ENCODE peak calls at places on chromosomes 11 and 22, in five cellular contexts. O, F, K, Q and G are unnamed samples.

GRCh38 chr22:28989484-28989883 is 72.1 kb downstream of the C22orf31 start:
- DNase-seq in O (no peak), F (no peak), K (no peak), Q (no peak), G (no peak)

GRCh38 chr11:102622258-102622657 is 2.9 kb downstream of the MMP20 start:
- DNase-seq in O (no peak), F (no peak), K (no peak), Q (no peak), G (no peak)

GRCh38 chr11:116605543-116605942 is 167.2 kb downstream of the BUD13 start:
- DNase-seq in O (no peak), F (peak; percentile 60), K (peak; percentile 69), Q (no peak), G (peak; percentile 89)

GRCh38 chr11:27592111-27592780 is 85.7 kb upstream of the LIN7C start:
- DNase-seq in O (no peak), F (no peak), K (no peak), Q (no peak), G (peak; percentile 48)

GRCh38 chr11:126543691-126544090 is 188.2 kb downstream of the ST3GAL4 start:
- DNase-seq in O (no peak), F (no peak), K (no peak), Q (no peak), G (no peak)

GRCh38 chr11:47430524-47430923 is 4.3 kb upstream of the PSMC3 start:
- DNase-seq in O (no peak), F (no peak), K (no peak), Q (no peak), G (no peak)

GRCh38 chr11:69674267-69674885 is 777 bp downstream of the LTO1 start:
- DNase-seq in O (peak; percentile 86), F (no peak), K (no peak), Q (no peak), G (peak; percentile 76)

GRCh38 chr11:35846874-35847273 is 97.0 kb upstream of the LDLRAD3 start:
- DNase-seq in O (no peak), F (no peak), K (no peak), Q (no peak), G (no peak)

GRCh38 chr22:43317252-43317651 is 25.9 kb downstream of the SCUBE1 start:
- DNase-seq in O (no peak), F (no peak), K (no peak), Q (no peak), G (no peak)

GRCh38 chr22:37985751-37986281 is 1.5 kb upstream of the SOX10 start:
- DNase-seq in O (no peak), F (no peak), K (no peak), Q (no peak), G (no peak)

GRCh38 chr22:45832959-45833580 is 143.9 kb downstream of the WNT7B start:
- DNase-seq in O (no peak), F (no peak), K (no peak), Q (no peak), G (no peak)

GRCh38 chr22:37676691-37677627 is 1.5 kb downstream of the LGALS1 start:
- DNase-seq in O (peak; percentile 96), F (peak; percentile 92), K (peak; percentile 77), Q (peak; percentile 91), G (peak; percentile 98)

GRCh38 chr22:29128891-29129643 is 56.2 kb downstream of the KREMEN1 start:
- DNase-seq in O (no peak), F (no peak), K (no peak), Q (no peak), G (no peak)

GRCh38 chr22:31080164-31080847 is 812 bp upstream of the SMTN start:
- DNase-seq in O (no peak), F (no peak), K (no peak), Q (no peak), G (no peak)

GRCh38 chr11:78100276-78101040 is 20.8 kb upstream of the NDUFC2 start:
- DNase-seq in O (no peak), F (no peak), K (no peak), Q (no peak), G (no peak)

GRCh38 chr11:22459053-22459452 is 120.9 kb downstream of the SLC17A6 start:
- DNase-seq in O (no peak), F (no peak), K (no peak), Q (no peak), G (no peak)

GRCh38 chr11:58577441-58578135 is 1.3 kb upstream of the ZFP91 start:
- DNase-seq in O (peak; percentile 82), F (no peak), K (peak; percentile 7), Q (peak; percentile 75), G (peak; percentile 58)

GRCh38 chr11:2582436-2582931 is 117.3 kb downstream of the KCNQ1OT1 start:
- DNase-seq in O (peak; percentile 62), F (no peak), K (no peak), Q (no peak), G (peak; percentile 2)

GRCh38 chr11:110518809-110519514 is 89.2 kb downstream of the FDX1 start:
- DNase-seq in O (no peak), F (no peak), K (no peak), Q (no peak), G (peak; percentile 58)